ENCODE peak calls at places on chromosomes 7 and 10, in nine cellular contexts. Y is T-helper 2 cell, A is posterior cingulate gyrus, J is prostate gland, L is non-pigmented ciliary epithelial cell, D is RCC 7860, E is COLO829, F is tibial nerve, B is bronchial epithelial cell. Z is an unnamed sample.
A peak's percentile ranks its signal among the peaks of the same experiment; 100 is the strongest.

GRCh38 chr7:148856891-148857290 is 27.2 kb downstream of the EZH2 start:
- DNase-seq in D (peak; percentile 64), A (no peak), B (no peak), J (no peak), L (no peak), F (no peak), Y (no peak), E (no peak), Z (no peak)

GRCh38 chr10:50421026-50421719 is 169.9 kb upstream of the ASAH2 start:
- DNase-seq in J (no peak), A (peak; percentile 47), Y (no peak), B (peak; percentile 52), E (peak; percentile 8), F (peak; percentile 45), L (no peak), D (peak; percentile 37), Z (peak; percentile 55)

GRCh38 chr10:29658984-29659769 is 24.4 kb upstream of the SVIL start:
- DNase-seq in A (no peak), J (peak; percentile 53), D (peak; percentile 100), Y (peak; percentile 40), L (peak; percentile 100), E (peak; percentile 93), B (peak; percentile 99), F (no peak), Z (peak; percentile 100)

GRCh38 chr10:79084012-79084971 is 15.5 kb downstream of the ZMIZ1 start:
- DNase-seq in Y (no peak), D (peak; percentile 94), E (peak; percentile 96), J (peak; percentile 58), B (peak; percentile 93), A (peak; percentile 36), L (no peak), F (peak; percentile 98), Z (peak; percentile 98)

GRCh38 chr7:1087952-1088920 is at the start of gene GPER1:
- DNase-seq in Y (no peak), E (peak; percentile 75), F (peak; percentile 23), J (peak; percentile 72), B (no peak), D (no peak), A (no peak), L (no peak), Z (peak; percentile 57)

GRCh38 chr7:96330193-96330592 is 8.3 kb upstream of the SLC25A13 start:
- DNase-seq in J (peak; percentile 36), E (no peak), L (no peak), B (peak; percentile 92), A (no peak), D (no peak), F (no peak), Y (no peak), Z (no peak)

GRCh38 chr10:49646256-49646870 is 32.5 kb downstream of the CHAT start:
- DNase-seq in A (no peak), F (no peak), B (no peak), Y (no peak), L (no peak), J (no peak), E (no peak), D (no peak), Z (no peak)

GRCh38 chr10:14009315-14010082 is 321.2 kb downstream of the FRMD4A start:
- DNase-seq in E (peak; percentile 56), A (no peak), J (no peak), F (no peak), Y (peak; percentile 56), B (peak; percentile 63), D (no peak), L (no peak), Z (no peak)

GRCh38 chr7:49866076-49866735 is 92.8 kb downstream of the VWC2 start:
- DNase-seq in D (no peak), J (peak; percentile 13), F (no peak), Y (no peak), L (no peak), A (no peak), B (peak; percentile 96), E (no peak), Z (no peak)

GRCh38 chr7:341841-342638 is 52.1 kb downstream of the FOXL3 start:
- DNase-seq in D (no peak), Y (no peak), F (no peak), B (no peak), A (peak; percentile 90), L (no peak), E (no peak), J (peak; percentile 80), Z (no peak)

GRCh38 chr7:14936530-14936929 is 34.0 kb upstream of the DGKB start:
- DNase-seq in L (no peak), Y (no peak), A (peak; percentile 11), B (peak; percentile 7), E (peak; percentile 34), D (no peak), F (no peak), J (no peak), Z (peak; percentile 70)

GRCh38 chr10:95335933-95336699 is 45.3 kb upstream of the PDLIM1 start:
- DNase-seq in E (no peak), A (no peak), Y (no peak), B (no peak), D (no peak), F (no peak), L (no peak), J (no peak), Z (no peak)

GRCh38 chr10:106997721-106998120 is 166.8 kb downstream of the SORCS1 start:
- DNase-seq in A (no peak), D (no peak), F (no peak), L (no peak), B (no peak), E (no peak), J (no peak), Y (no peak), Z (no peak)

GRCh38 chr7:42907316-42907715 is 4.6 kb downstream of the C7orf25 start:
- DNase-seq in B (no peak), E (no peak), Y (no peak), J (no peak), A (no peak), L (no peak), F (no peak), D (no peak), Z (no peak)

GRCh38 chr10:81898518-81898917 is 23.5 kb downstream of the NRG3 start:
- DNase-seq in L (no peak), J (no peak), F (no peak), D (no peak), B (no peak), A (no peak), Y (no peak), E (no peak), Z (no peak)

GRCh38 chr10:30186371-30186875 is 127.0 kb upstream of the JCAD start:
- DNase-seq in E (no peak), F (no peak), Y (no peak), D (peak; percentile 75), J (no peak), L (no peak), A (no peak), B (no peak), Z (peak; percentile 86)

GRCh38 chr10:11882646-11883375 is 59.7 kb downstream of the PROSER2 start:
- DNase-seq in J (no peak), A (no peak), B (no peak), D (peak; percentile 93), F (no peak), Y (no peak), E (no peak), L (no peak), Z (no peak)

GRCh38 chr7:139231513-139232376 is 708 bp downstream of the UBN2 start:
- DNase-seq in Y (no peak), E (peak; percentile 25), F (peak; percentile 25), L (no peak), J (peak; percentile 7), A (peak; percentile 21), D (no peak), B (no peak), Z (peak; percentile 19)

GRCh38 chr10:102344067-102344466 is 51.4 kb upstream of the NFKB2 start:
- DNase-seq in J (no peak), D (peak; percentile 79), B (peak; percentile 96), E (no peak), Y (no peak), L (no peak), F (no peak), A (no peak), Z (peak; percentile 49)

GRCh38 chr10:17817316-17817715 is 8.2 kb downstream of the MRC1 start:
- DNase-seq in D (no peak), F (no peak), J (no peak), B (no peak), L (no peak), E (no peak), Y (no peak), A (no peak), Z (no peak)

GRCh38 chr10:43873717-43874116 is 225.0 kb upstream of the ZNF32 start:
- DNase-seq in L (no peak), F (no peak), D (no peak), A (no peak), E (no peak), J (no peak), B (no peak), Y (no peak), Z (no peak)